ENCODE peak calls at places on chromosomes 6 and 20, in eight cellular contexts. One of them, this sample, is unnamed.

GRCh38 chr20:12605751-12606150 is 403.0 kb upstream of the SPTLC3 start:
- DNase-seq in AG09309: no peak
- DNase-seq in left ventricle myocardium inferior: no peak
- DNase-seq in sigmoid colon: no peak
- DNase-seq in mucosa of descending colon: no peak
- DNase-seq in choroid plexus epithelial cell: no peak
- DNase-seq in A549: no peak
- DNase-seq in CD8-positive, alpha-beta T cell: no peak
- DNase-seq in this sample: no peak

GRCh38 chr6:160756021-160756420 is 54.0 kb downstream of the PLG start:
- DNase-seq in mucosa of descending colon: no peak
- DNase-seq in choroid plexus epithelial cell: no peak
- DNase-seq in left ventricle myocardium inferior: no peak
- DNase-seq in sigmoid colon: no peak
- DNase-seq in A549: no peak
- DNase-seq in CD8-positive, alpha-beta T cell: no peak
- DNase-seq in AG09309: no peak
- DNase-seq in this sample: no peak

GRCh38 chr6:26311012-26311384 is 54.0 kb upstream of the BTN3A2 start:
- DNase-seq in mucosa of descending colon: no peak
- DNase-seq in A549: peak
- DNase-seq in AG09309: no peak
- DNase-seq in left ventricle myocardium inferior: no peak
- DNase-seq in CD8-positive, alpha-beta T cell: no peak
- DNase-seq in choroid plexus epithelial cell: peak
- DNase-seq in sigmoid colon: no peak
- DNase-seq in this sample: peak

GRCh38 chr6:116615937-116616756 is at the start of gene RSPH4A:
- DNase-seq in CD8-positive, alpha-beta T cell: peak
- DNase-seq in A549: peak
- DNase-seq in left ventricle myocardium inferior: peak
- DNase-seq in choroid plexus epithelial cell: peak
- DNase-seq in sigmoid colon: peak
- DNase-seq in mucosa of descending colon: peak
- DNase-seq in AG09309: peak
- DNase-seq in this sample: peak

GRCh38 chr6:5672581-5673011 is 334.1 kb downstream of the NRN1 start:
- DNase-seq in CD8-positive, alpha-beta T cell: no peak
- DNase-seq in choroid plexus epithelial cell: peak
- DNase-seq in sigmoid colon: peak
- DNase-seq in AG09309: peak
- DNase-seq in mucosa of descending colon: no peak
- DNase-seq in A549: peak
- DNase-seq in left ventricle myocardium inferior: no peak
- DNase-seq in this sample: peak

GRCh38 chr6:13488015-13488895 is 855 bp upstream of the GFOD1 start:
- DNase-seq in mucosa of descending colon: peak
- DNase-seq in AG09309: no peak
- DNase-seq in A549: no peak
- DNase-seq in left ventricle myocardium inferior: peak
- DNase-seq in choroid plexus epithelial cell: peak
- DNase-seq in sigmoid colon: peak
- DNase-seq in CD8-positive, alpha-beta T cell: no peak
- DNase-seq in this sample: peak

GRCh38 chr6:85551264-85551663 is 42.4 kb downstream of the SNX14 start:
- DNase-seq in sigmoid colon: no peak
- DNase-seq in mucosa of descending colon: no peak
- DNase-seq in left ventricle myocardium inferior: no peak
- DNase-seq in AG09309: no peak
- DNase-seq in choroid plexus epithelial cell: peak
- DNase-seq in A549: peak
- DNase-seq in CD8-positive, alpha-beta T cell: no peak
- DNase-seq in this sample: peak

GRCh38 chr6:134477991-134478635 is 160.2 kb upstream of the SGK1 start:
- DNase-seq in CD8-positive, alpha-beta T cell: no peak
- DNase-seq in AG09309: no peak
- DNase-seq in sigmoid colon: no peak
- DNase-seq in A549: no peak
- DNase-seq in choroid plexus epithelial cell: peak
- DNase-seq in mucosa of descending colon: no peak
- DNase-seq in left ventricle myocardium inferior: no peak
- DNase-seq in this sample: peak

GRCh38 chr6:79372757-79373156 is 138.3 kb upstream of the HMGN3 start:
- DNase-seq in sigmoid colon: no peak
- DNase-seq in AG09309: no peak
- DNase-seq in CD8-positive, alpha-beta T cell: no peak
- DNase-seq in mucosa of descending colon: no peak
- DNase-seq in A549: no peak
- DNase-seq in left ventricle myocardium inferior: no peak
- DNase-seq in choroid plexus epithelial cell: no peak
- DNase-seq in this sample: no peak

GRCh38 chr6:49269190-49269589 is 193.9 kb downstream of the MMUT start:
- DNase-seq in AG09309: peak
- DNase-seq in sigmoid colon: no peak
- DNase-seq in mucosa of descending colon: no peak
- DNase-seq in left ventricle myocardium inferior: no peak
- DNase-seq in CD8-positive, alpha-beta T cell: no peak
- DNase-seq in choroid plexus epithelial cell: peak
- DNase-seq in A549: peak
- DNase-seq in this sample: no peak

GRCh38 chr20:41221614-41222218 is 84.4 kb downstream of the PLCG1 start:
- DNase-seq in mucosa of descending colon: no peak
- DNase-seq in AG09309: no peak
- DNase-seq in sigmoid colon: no peak
- DNase-seq in choroid plexus epithelial cell: no peak
- DNase-seq in left ventricle myocardium inferior: no peak
- DNase-seq in CD8-positive, alpha-beta T cell: no peak
- DNase-seq in A549: no peak
- DNase-seq in this sample: no peak

GRCh38 chr6:128394171-128394570 is 126.2 kb downstream of the PTPRK start:
- DNase-seq in CD8-positive, alpha-beta T cell: no peak
- DNase-seq in A549: no peak
- DNase-seq in AG09309: no peak
- DNase-seq in choroid plexus epithelial cell: peak
- DNase-seq in mucosa of descending colon: no peak
- DNase-seq in sigmoid colon: no peak
- DNase-seq in left ventricle myocardium inferior: no peak
- DNase-seq in this sample: peak

GRCh38 chr6:157952751-157953479 is 28.7 kb upstream of the SYNJ2 start:
- DNase-seq in mucosa of descending colon: peak
- DNase-seq in AG09309: no peak
- DNase-seq in choroid plexus epithelial cell: no peak
- DNase-seq in A549: no peak
- DNase-seq in CD8-positive, alpha-beta T cell: no peak
- DNase-seq in left ventricle myocardium inferior: no peak
- DNase-seq in sigmoid colon: no peak
- DNase-seq in this sample: peak

GRCh38 chr6:157955675-157956074 is 26.0 kb upstream of the SYNJ2 start:
- DNase-seq in CD8-positive, alpha-beta T cell: no peak
- DNase-seq in sigmoid colon: no peak
- DNase-seq in mucosa of descending colon: no peak
- DNase-seq in choroid plexus epithelial cell: no peak
- DNase-seq in A549: no peak
- DNase-seq in AG09309: no peak
- DNase-seq in left ventricle myocardium inferior: no peak
- DNase-seq in this sample: no peak

GRCh38 chr6:157951828-157952227 is 29.8 kb upstream of the SYNJ2 start:
- DNase-seq in sigmoid colon: no peak
- DNase-seq in AG09309: no peak
- DNase-seq in choroid plexus epithelial cell: no peak
- DNase-seq in mucosa of descending colon: peak
- DNase-seq in left ventricle myocardium inferior: no peak
- DNase-seq in A549: no peak
- DNase-seq in CD8-positive, alpha-beta T cell: no peak
- DNase-seq in this sample: no peak

GRCh38 chr6:157954150-157955117 is 27.2 kb upstream of the SYNJ2 start:
- DNase-seq in AG09309: peak
- DNase-seq in sigmoid colon: no peak
- DNase-seq in choroid plexus epithelial cell: peak
- DNase-seq in mucosa of descending colon: peak
- DNase-seq in A549: no peak
- DNase-seq in CD8-positive, alpha-beta T cell: no peak
- DNase-seq in left ventricle myocardium inferior: no peak
- DNase-seq in this sample: peak

DNA sequence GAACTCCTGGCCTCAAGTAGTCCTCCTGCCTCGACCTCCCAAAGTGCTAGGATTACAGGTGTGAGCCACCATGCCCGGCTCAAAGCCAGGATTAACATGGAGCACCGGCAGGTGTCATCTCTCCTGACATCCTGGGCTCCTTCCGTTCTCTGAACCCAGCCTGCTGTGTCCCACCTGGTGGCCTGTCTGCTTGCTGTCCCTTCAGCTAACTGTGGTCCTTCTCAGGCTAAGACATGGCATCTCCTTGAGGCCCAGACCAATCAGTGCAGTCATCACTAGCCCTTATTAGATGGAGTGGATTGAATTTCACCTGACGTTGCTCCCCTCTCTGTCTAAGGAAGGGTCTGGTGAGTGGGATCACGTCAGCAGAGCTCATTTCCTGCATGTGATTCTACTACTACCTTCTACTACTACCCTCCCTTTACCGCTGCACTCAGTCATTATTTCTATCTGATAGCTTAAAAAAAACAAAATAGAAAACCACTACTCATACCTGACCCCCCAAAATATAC is 28.0 kb upstream of the SYNJ2 start:
- DNase-seq in A549: no peak
- DNase-seq in choroid plexus epithelial cell: no peak
- DNase-seq in AG09309: no peak
- DNase-seq in sigmoid colon: no peak
- DNase-seq in left ventricle myocardium inferior: no peak
- DNase-seq in mucosa of descending colon: peak
- DNase-seq in CD8-positive, alpha-beta T cell: no peak
- DNase-seq in this sample: peak
- H3K4me3 ChIP-seq in A549: no peak
- H3K4me3 ChIP-seq in choroid plexus epithelial cell: no peak
- H3K4me3 ChIP-seq in AG09309: no peak
- H3K4me3 ChIP-seq in sigmoid colon: peak
- H3K4me3 ChIP-seq in left ventricle myocardium inferior: peak
- H3K4me3 ChIP-seq in mucosa of descending colon: no peak
- H3K4me3 ChIP-seq in CD8-positive, alpha-beta T cell: no peak
- H3K4me3 ChIP-seq in this sample: no peak

GRCh38 chr6:43773050-43773956 is 3.3 kb downstream of the VEGFA start:
- DNase-seq in AG09309: no peak
- DNase-seq in mucosa of descending colon: peak
- DNase-seq in sigmoid colon: peak
- DNase-seq in CD8-positive, alpha-beta T cell: no peak
- DNase-seq in choroid plexus epithelial cell: peak
- DNase-seq in left ventricle myocardium inferior: peak
- DNase-seq in A549: peak
- DNase-seq in this sample: peak
- TF ChIP-seq CTCF in AG09309: peak
- TF ChIP-seq CTCF in mucosa of descending colon: peak
- TF ChIP-seq CTCF in sigmoid colon: peak
- TF ChIP-seq CTCF in CD8-positive, alpha-beta T cell: peak
- TF ChIP-seq CTCF in choroid plexus epithelial cell: peak
- TF ChIP-seq CTCF in left ventricle myocardium inferior: peak
- TF ChIP-seq CTCF in A549: peak
- TF ChIP-seq CTCF in this sample: peak

DNA sequence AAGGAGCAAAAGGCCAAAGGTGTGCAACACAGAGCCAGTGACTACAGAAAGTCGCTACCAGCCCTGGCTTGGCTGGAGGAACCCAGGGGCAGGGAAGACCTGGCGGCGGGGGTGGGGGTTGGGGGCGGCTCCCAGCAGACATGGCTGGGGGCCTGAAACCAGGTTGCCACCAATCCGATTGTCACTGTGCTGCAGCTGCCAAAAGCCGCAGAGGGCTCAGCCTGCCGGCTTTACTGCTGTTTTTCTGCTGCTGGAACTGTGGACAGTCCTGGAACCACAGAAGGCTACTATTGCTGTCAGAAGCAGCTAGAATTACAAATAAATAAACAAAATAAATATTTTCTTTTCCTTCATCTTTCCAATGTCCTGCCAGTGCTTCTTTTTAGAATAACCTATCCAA is 25.7 kb upstream of the OGFRL1 start:
- DNase-seq in CD8-positive, alpha-beta T cell: no peak
- DNase-seq in mucosa of descending colon: no peak
- DNase-seq in sigmoid colon: no peak
- DNase-seq in choroid plexus epithelial cell: peak
- DNase-seq in left ventricle myocardium inferior: no peak
- DNase-seq in AG09309: no peak
- DNase-seq in A549: no peak
- DNase-seq in this sample: no peak
- H3K4me3 ChIP-seq in CD8-positive, alpha-beta T cell: no peak
- H3K4me3 ChIP-seq in mucosa of descending colon: no peak
- H3K4me3 ChIP-seq in sigmoid colon: no peak
- H3K4me3 ChIP-seq in choroid plexus epithelial cell: no peak
- H3K4me3 ChIP-seq in left ventricle myocardium inferior: peak
- H3K4me3 ChIP-seq in AG09309: no peak
- H3K4me3 ChIP-seq in A549: no peak
- H3K4me3 ChIP-seq in this sample: no peak

GRCh38 chr6:2807342-2808090 is 34.1 kb downstream of the SERPINB1 start:
- DNase-seq in left ventricle myocardium inferior: no peak
- DNase-seq in A549: no peak
- DNase-seq in sigmoid colon: no peak
- DNase-seq in AG09309: no peak
- DNase-seq in CD8-positive, alpha-beta T cell: no peak
- DNase-seq in mucosa of descending colon: no peak
- DNase-seq in choroid plexus epithelial cell: no peak
- DNase-seq in this sample: peak

GRCh38 chr6:2806664-2807063 is 35.0 kb downstream of the SERPINB1 start:
- DNase-seq in sigmoid colon: no peak
- DNase-seq in mucosa of descending colon: no peak
- DNase-seq in left ventricle myocardium inferior: no peak
- DNase-seq in CD8-positive, alpha-beta T cell: no peak
- DNase-seq in AG09309: no peak
- DNase-seq in A549: no peak
- DNase-seq in choroid plexus epithelial cell: no peak
- DNase-seq in this sample: no peak

GRCh38 chr6:2812695-2813094 is 29.0 kb downstream of the SERPINB1 start:
- DNase-seq in A549: no peak
- DNase-seq in left ventricle myocardium inferior: no peak
- DNase-seq in AG09309: no peak
- DNase-seq in CD8-positive, alpha-beta T cell: no peak
- DNase-seq in choroid plexus epithelial cell: no peak
- DNase-seq in sigmoid colon: no peak
- DNase-seq in mucosa of descending colon: no peak
- DNase-seq in this sample: no peak

GRCh38 chr6:2809015-2809414 is 32.6 kb downstream of the SERPINB1 start:
- DNase-seq in mucosa of descending colon: no peak
- DNase-seq in sigmoid colon: no peak
- DNase-seq in AG09309: no peak
- DNase-seq in A549: no peak
- DNase-seq in CD8-positive, alpha-beta T cell: no peak
- DNase-seq in choroid plexus epithelial cell: no peak
- DNase-seq in left ventricle myocardium inferior: no peak
- DNase-seq in this sample: no peak

DNA sequence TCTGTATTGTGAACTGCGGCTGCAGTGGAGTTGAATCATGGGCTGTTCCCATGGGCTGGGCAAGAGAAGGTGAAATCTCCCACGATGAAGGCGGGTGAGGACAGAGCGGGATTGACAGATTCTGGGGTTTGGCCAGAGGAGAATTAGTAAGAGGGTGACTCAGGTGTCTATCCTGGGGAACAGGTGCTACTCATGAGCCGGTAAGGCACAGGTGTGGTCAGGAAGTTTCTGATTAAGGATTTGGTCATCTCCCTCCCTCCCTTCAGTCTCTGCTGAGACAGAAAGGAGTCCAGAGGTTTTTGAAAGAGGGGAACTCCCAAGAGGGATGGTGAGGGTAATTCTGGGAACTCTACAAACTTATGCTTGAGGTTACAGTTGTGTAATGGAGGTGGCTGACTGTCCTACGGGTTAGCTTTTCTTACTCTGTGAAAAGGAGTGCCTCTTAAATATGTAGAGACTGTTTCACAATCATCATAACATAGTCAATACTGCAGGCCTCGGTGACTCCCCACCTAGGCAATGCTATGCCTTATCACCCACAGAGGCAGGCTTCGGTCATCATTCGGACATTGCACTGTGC is 31.5 kb downstream of the SERPINB1 start:
- DNase-seq in mucosa of descending colon: no peak
- DNase-seq in left ventricle myocardium inferior: no peak
- DNase-seq in CD8-positive, alpha-beta T cell: no peak
- DNase-seq in AG09309: peak
- DNase-seq in A549: no peak
- DNase-seq in choroid plexus epithelial cell: peak
- DNase-seq in sigmoid colon: no peak
- DNase-seq in this sample: no peak
- TF ChIP-seq CTCF in mucosa of descending colon: no peak
- TF ChIP-seq CTCF in left ventricle myocardium inferior: no peak
- TF ChIP-seq CTCF in CD8-positive, alpha-beta T cell: no peak
- TF ChIP-seq CTCF in AG09309: no peak
- TF ChIP-seq CTCF in A549: no peak
- TF ChIP-seq CTCF in choroid plexus epithelial cell: no peak
- TF ChIP-seq CTCF in sigmoid colon: no peak
- TF ChIP-seq CTCF in this sample: no peak